ENCODE peak calls at places on chromosomes 3 and 15, in four cellular contexts. U, V, H and Q are unnamed samples. For H3K4me1, the result is how much of the 10 kb centered on the place peaks cover.

GRCh38 chr15:68321229-68321628 is 43.7 kb downstream of the FEM1B start:
- DNase-seq in V (no peak), U (no peak), H (no peak), Q (no peak)

GRCh38 chr3:136343873-136344281 is 93.7 kb downstream of the PCCB start:
- DNase-seq in H (peak), U (peak), V (peak), Q (no peak)

GRCh38 chr3:119658994-119659393 is 1.4 kb downstream of the POPDC2 start:
- DNase-seq in V (no peak), U (no peak), H (no peak), Q (no peak)

GRCh38 chr3:63995056-63995576 is 28.2 kb downstream of the PSMD6 start:
- DNase-seq in V (no peak), U (no peak), H (no peak), Q (no peak)

GRCh38 chr3:33590541-33590940 is 127.5 kb downstream of the CLASP2 start:
- DNase-seq in H (no peak), V (no peak), U (no peak), Q (no peak)

GRCh38 chr3:162217603-162218002 is 721.0 kb downstream of the OTOL1 start:
- DNase-seq in V (no peak), U (no peak), H (no peak), Q (no peak)

GRCh38 chr3:40718681-40719080 is 193.9 kb downstream of the ZNF621 start:
- DNase-seq in V (no peak), U (no peak), H (no peak), Q (no peak)

GRCh38 chr15:85652457-85652856 is 142.3 kb downstream of the KLHL25 start:
- DNase-seq in H (no peak), U (no peak), V (no peak), Q (no peak)

GRCh38 chr3:12911881-12912415 is 70.6 kb upstream of the RPL32 start:
- DNase-seq in U (no peak), V (no peak), H (no peak), Q (no peak)

GRCh38 chr3:69273895-69274294 is 112.0 kb downstream of the FRMD4B start:
- DNase-seq in V (no peak), H (no peak), U (no peak), Q (no peak)

GRCh38 chr3:171748341-171748918 is 61.9 kb downstream of the PLD1 start:
- DNase-seq in H (no peak), U (no peak), V (no peak), Q (no peak)

GRCh38 chr3:53858096-53858741 is 11.9 kb downstream of the IL17RB start:
- DNase-seq in V (no peak), U (no peak), H (no peak), Q (no peak)

GRCh38 chr3:107794664-107795443 is 272.1 kb downstream of the BBX start:
- DNase-seq in U (no peak), V (no peak), H (peak), Q (no peak)

GRCh38 chr15:63452552-63453136 is 51.7 kb upstream of the USP3 start:
- DNase-seq in V (no peak), H (no peak), U (no peak), Q (no peak)

GRCh38 chr3:103389356-103389755 is 954.5 kb downstream of the ZPLD1 start:
- DNase-seq in U (no peak), V (no peak), H (no peak), Q (no peak)

GRCh38 chr3:43207628-43208085 is 78.7 kb upstream of the SNRK start:
- DNase-seq in U (no peak), V (no peak), H (no peak), Q (no peak)

GRCh38 chr3:13193320-13194284 is 120.4 kb upstream of the IQSEC1 start:
- DNase-seq in V (no peak), H (no peak), U (no peak), Q (no peak)

GRCh38 chr3:185680216-185680615 is 94.1 kb downstream of the SENP2 start:
- DNase-seq in V (no peak), H (no peak), U (no peak), Q (no peak)

GRCh38 chr3:16171825-16172224 is 2.7 kb upstream of the GALNT15 start:
- DNase-seq in H (no peak), U (no peak), V (no peak), Q (no peak)

GRCh38 chr3:192957441-192957951 is 39.8 kb upstream of the MB21D2 start:
- DNase-seq in U (no peak), H (peak), V (no peak), Q (peak)

GRCh38 chr3:171867976-171868375 is 24.8 kb downstream of the TMEM212 start:
- DNase-seq in U (no peak), V (no peak), H (no peak), Q (no peak)

GRCh38 chr3:155548194-155548593 is 196.7 kb downstream of the PLCH1 start:
- DNase-seq in U (no peak), V (no peak), H (no peak), Q (no peak)

GRCh38 chr15:41115088-41115651 is 910 bp downstream of the INO80 start:
- DNase-seq in H (no peak), U (no peak), V (no peak), Q (no peak)

GRCh38 chr15:100781961-100782525 is 97.6 kb upstream of the ALDH1A3 start:
- DNase-seq in V (no peak), H (no peak), U (peak), Q (peak)

GRCh38 chr3:183988216-183988790 is 29.4 kb downstream of the ABCC5 start:
- DNase-seq in V (no peak), U (no peak), H (no peak), Q (no peak)

GRCh38 chr3:138124689-138125420 is 7.3 kb downstream of the A4GNT start:
- DNase-seq in V (no peak), U (no peak), H (no peak), Q (no peak)

GRCh38 chr3:194019766-194020165 is 116.2 kb upstream of the HES1 start:
- DNase-seq in H (no peak), U (no peak), V (no peak), Q (no peak)

GRCh38 chr3:190064112-190064511 is 56.6 kb downstream of the P3H2 start:
- DNase-seq in V (peak), H (no peak), U (no peak), Q (peak)

GRCh38 chr3:13543251-13543650 is 5.7 kb upstream of the FBLN2 start:
- DNase-seq in H (peak), V (peak), U (peak), Q (no peak)

GRCh38 chr3:45235409-45235808 is 9.3 kb upstream of the TMEM158 start:
- DNase-seq in U (no peak), V (no peak), H (no peak), Q (no peak)

GRCh38 chr3:59116138-59116537 is 66.3 kb upstream of the CFAP20DC start:
- DNase-seq in H (no peak), U (no peak), V (no peak), Q (no peak)

GRCh38 chr3:51722362-51722761 is 15.5 kb downstream of the GRM2 start:
- DNase-seq in U (no peak), V (no peak), H (no peak), Q (no peak)

GRCh38 chr3:51719413-51720025 is 12.7 kb downstream of the GRM2 start:
- DNase-seq in V (no peak), U (no peak), H (no peak), Q (no peak)

GRCh38 chr3:51718547-51719412 is 11.9 kb downstream of the GRM2 start:
- DNase-seq in U (peak), H (no peak), V (peak), Q (no peak)

GRCh38 chr3:51721062-51721745 is 14.3 kb downstream of the GRM2 start:
- DNase-seq in U (no peak), H (no peak), V (no peak), Q (no peak)

DNA sequence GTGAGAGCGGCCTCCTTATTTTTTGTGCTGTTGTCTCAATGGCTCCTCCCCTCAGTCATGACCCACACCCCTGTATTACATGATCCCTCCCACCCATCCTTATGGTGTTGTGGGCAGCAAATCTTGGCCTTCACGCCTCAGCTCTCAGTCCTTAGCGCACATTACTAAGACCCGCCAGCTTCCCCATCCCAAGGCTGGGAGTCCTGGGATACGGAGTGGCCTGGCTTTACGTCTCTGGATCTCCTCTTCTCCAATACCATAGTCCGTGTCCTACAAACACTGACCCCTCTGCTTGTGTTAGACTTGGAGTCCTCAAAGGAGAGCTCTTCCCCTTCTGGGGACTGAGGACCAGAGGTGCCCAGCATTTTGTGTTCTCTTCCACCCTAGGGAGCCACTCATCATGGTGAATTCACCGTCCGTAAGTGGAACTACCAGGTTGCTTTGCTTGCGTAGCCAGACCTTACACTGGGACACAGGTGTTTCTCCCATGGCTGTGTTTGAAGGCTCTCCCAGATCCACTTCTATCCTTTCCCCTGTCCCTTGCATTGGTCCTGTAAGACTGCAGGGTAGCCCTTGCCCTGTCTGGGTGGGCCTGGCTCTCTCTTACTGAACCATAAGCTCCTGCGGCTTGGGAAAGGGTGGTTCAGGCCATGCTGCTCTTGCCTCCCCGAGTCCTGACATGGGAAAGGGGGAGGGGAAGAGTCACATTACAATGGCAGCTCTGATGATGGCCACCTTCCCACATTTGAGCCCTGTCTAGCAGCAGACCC is 13.6 kb downstream of the GRM2 start:
- DNase-seq in H (no peak), U (no peak), V (no peak), Q (no peak)
- H3K4me3 ChIP-seq in H (no peak), U (no peak), V (no peak), Q (no peak)

DNA sequence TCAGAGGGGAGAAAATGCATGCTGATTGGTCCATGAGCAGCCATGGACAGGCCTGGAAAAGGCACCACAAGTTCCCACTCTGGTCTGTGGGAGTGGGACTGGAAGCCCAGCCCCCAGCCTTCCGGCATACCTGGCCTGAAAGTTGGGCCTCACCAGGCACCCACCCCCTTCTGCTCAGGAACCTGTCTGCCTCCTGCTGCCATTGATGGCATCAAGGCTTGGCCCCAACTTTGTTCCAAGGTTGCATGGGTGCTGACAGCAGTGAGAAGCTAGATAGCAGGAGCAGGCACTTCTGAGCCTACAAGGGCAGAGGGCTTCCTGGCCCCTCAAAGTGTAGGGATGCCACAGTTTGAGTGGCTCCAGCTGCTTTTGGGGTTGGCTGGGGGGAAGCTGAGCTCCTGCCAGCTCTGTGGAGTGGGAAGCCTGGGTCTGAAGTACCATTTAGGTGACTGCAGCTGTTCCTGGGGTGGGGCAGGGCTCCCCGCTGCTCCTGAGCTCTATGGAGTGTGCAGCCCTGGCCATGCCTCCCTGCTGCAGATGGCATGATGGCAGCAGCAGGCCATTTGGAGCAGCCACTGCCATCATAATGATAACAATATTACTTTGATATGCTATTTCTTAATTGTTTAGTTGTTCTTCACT is 1054.1 kb upstream of the GBE1 start:
- DNase-seq in V (no peak), H (no peak), U (no peak), Q (peak)
- TF ChIP-seq POLR2A in V (no peak), H (no peak), U (no peak), Q (no peak)

GRCh38 chr3:5198986-5199731 is 11.7 kb downstream of the EDEM1 start:
- DNase-seq in H (no peak), V (no peak), U (no peak), Q (peak)
- H3K4me1 ChIP-seq in H (under half), V (under half), U (half or more), Q (under half)

GRCh38 chr3:42043116-42043796 is 47.9 kb upstream of the TRAK1 start:
- DNase-seq in H (no peak), U (peak), V (no peak), Q (no peak)
- H3K4me3 ChIP-seq in H (no peak), U (no peak), V (peak), Q (no peak)

GRCh38 chr3:180684807-180685206 is 5.5 kb upstream of the CCDC39 start:
- DNase-seq in U (no peak), V (no peak), H (no peak), Q (no peak)
- TF ChIP-seq POLR2A in U (no peak), V (no peak), H (no peak), Q (no peak)

DNA sequence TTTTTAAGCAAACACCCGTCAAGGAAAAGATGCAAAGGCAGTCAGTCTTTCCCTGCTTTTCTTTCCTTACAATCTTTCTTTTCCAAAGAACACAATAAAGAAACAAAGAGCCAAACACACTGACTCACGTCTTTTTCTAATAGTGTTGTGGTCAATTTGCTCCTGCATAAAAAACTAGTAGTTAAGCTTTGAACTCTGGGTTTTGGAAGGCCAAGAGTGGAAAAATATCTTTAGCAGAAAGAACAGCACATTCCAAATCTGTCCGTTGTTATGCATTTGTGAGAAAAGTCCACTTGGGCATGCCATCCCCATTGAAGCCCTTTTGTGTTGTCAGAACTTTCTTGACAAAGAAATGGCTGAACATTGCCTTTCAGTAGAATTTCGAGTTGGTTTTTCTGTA is 18.2 kb downstream of the COL8A1 start:
- DNase-seq in V (no peak), H (no peak), U (no peak), Q (no peak)
- H3K4me1 ChIP-seq in V (under half), H (under half), U (under half), Q (under half)

DNA sequence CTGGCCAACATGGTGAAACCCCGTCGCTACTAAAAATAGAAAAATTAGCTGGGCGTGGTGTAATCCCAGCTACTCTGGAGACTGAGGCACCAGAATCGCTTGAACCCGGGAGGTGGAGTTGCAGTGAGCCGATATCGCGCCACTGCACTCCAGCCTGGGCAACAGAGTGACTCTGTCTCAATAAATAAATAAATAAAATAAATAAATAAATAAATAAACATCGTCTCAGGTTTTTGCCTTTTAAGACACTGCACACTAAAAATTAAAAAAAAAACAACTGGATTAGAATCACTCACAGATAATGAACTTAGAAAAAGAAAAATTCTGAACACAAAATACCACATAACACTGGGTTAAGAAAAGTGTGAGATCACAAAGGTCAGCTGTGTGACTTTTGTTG is 2.4 kb downstream of the ZBTB11 start:
- DNase-seq in U (no peak), H (no peak), V (no peak), Q (no peak)
- H3K4me3 ChIP-seq in U (no peak), H (no peak), V (no peak), Q (no peak)

DNA sequence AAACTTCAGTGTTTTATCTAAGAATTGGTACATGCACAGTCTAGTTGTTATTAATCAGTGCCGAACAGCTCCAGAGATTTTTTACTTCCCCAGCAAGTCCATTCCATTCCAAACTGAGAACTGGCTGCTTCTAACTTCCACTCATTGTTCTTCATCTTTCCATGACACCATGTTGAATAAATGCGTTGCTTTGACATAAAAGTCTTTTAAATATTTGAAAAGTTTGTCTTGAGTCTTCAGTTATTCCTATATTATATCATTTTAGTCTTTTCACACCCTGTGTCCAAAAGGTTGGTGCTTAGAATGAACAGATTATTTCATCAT is 65.4 kb downstream of the CMSS1 start:
- DNase-seq in H (no peak), V (no peak), U (no peak), Q (no peak)
- TF ChIP-seq POLR2A in H (no peak), V (no peak), U (no peak), Q (no peak)